ENCODE peak calls at places on chromosomes 7 and 10, in eight cellular contexts. J, E, Q, F, T, Z, X and K are unnamed samples. For H3K27me3 and H3K4me1, the result is how much of the 10 kb centered on the place peaks cover.

GRCh38 chr7:4042402-4042801 is 639.7 kb upstream of the FOXK1 start:
- DNase-seq in T (no peak), F (peak), J (no peak), Q (no peak), X (no peak), E (no peak), Z (no peak), K (no peak)

GRCh38 chr10:97939446-97939990 is 89.9 kb downstream of the GOLGA7B start:
- DNase-seq in X (no peak), Z (no peak), T (no peak), J (no peak), F (no peak), E (peak), Q (no peak), K (no peak)

GRCh38 chr7:22565315-22565811 is 65.4 kb upstream of the STEAP1B start:
- DNase-seq in F (no peak), E (no peak), J (peak), X (no peak), Z (no peak), T (peak), Q (no peak), K (peak)

GRCh38 chr7:44477063-44477830 is 13.2 kb downstream of the NUDCD3 start:
- DNase-seq in Z (no peak), J (peak), Q (peak), X (peak), T (peak), F (peak), E (no peak), K (peak)

GRCh38 chr10:47287805-47288204 is 12.2 kb upstream of the GDF10 start:
- DNase-seq in F (no peak), T (no peak), E (no peak), X (no peak), Z (no peak), Q (no peak), J (peak), K (no peak)

GRCh38 chr7:54145716-54146115 is 396.5 kb upstream of the VSTM2A start:
- DNase-seq in T (no peak), F (no peak), Z (no peak), Q (no peak), X (no peak), E (no peak), J (no peak), K (no peak)

GRCh38 chr7:98867271-98867701 is 2.5 kb downstream of the TMEM130 start:
- DNase-seq in E (peak), Q (no peak), X (no peak), J (no peak), Z (no peak), F (peak), T (no peak), K (no peak)

GRCh38 chr10:111234234-111234633 is 157.4 kb downstream of the ADRA2A start:
- DNase-seq in J (no peak), E (no peak), T (no peak), X (no peak), Q (no peak), F (no peak), Z (no peak), K (no peak)

GRCh38 chr10:26566525-26567348 is 128.6 kb downstream of the APBB1IP start:
- DNase-seq in F (peak), T (no peak), X (no peak), E (peak), Z (no peak), J (no peak), Q (no peak), K (no peak)

GRCh38 chr10:78194539-78195402 is 161.1 kb downstream of the RPS24 start:
- DNase-seq in Q (no peak), E (no peak), T (peak), Z (no peak), F (peak), J (no peak), X (no peak), K (peak)

GRCh38 chr10:50407077-50407801 is 155.9 kb upstream of the ASAH2 start:
- DNase-seq in T (no peak), X (no peak), J (no peak), E (no peak), Z (no peak), Q (no peak), F (no peak), K (no peak)

GRCh38 chr7:37352974-37353948 is 95.4 kb downstream of the ELMO1 start:
- DNase-seq in F (peak), Z (no peak), J (peak), T (no peak), Q (peak), E (peak), X (peak), K (no peak)

GRCh38 chr10:88042162-88043100 is 179.0 kb downstream of the PTEN start:
- DNase-seq in Q (no peak), T (peak), J (no peak), E (no peak), F (peak), X (no peak), Z (no peak), K (peak)

GRCh38 chr7:74223711-74224510 is 14.1 kb downstream of the LAT2 start:
- DNase-seq in E (no peak), F (no peak), Q (no peak), Z (no peak), J (no peak), X (peak), T (no peak), K (no peak)

GRCh38 chr10:48708144-48708543 is 23.5 kb downstream of the WDFY4 start:
- DNase-seq in T (peak), Q (no peak), J (no peak), Z (no peak), F (no peak), X (no peak), E (no peak), K (no peak)
- H3K27me3 ChIP-seq in T (under half), Q (under half), J (under half), Z (under half), F (under half), X (under half), E (under half), K (under half)

GRCh38 chr10:3716093-3716492 is 68.9 kb downstream of the KLF6 start:
- DNase-seq in T (no peak), X (no peak), Q (no peak), F (no peak), Z (no peak), E (no peak), J (no peak), K (peak)
- H3K27ac ChIP-seq in T (no peak), X (no peak), Q (no peak), F (no peak), Z (no peak), E (no peak), J (no peak), K (peak)

DNA sequence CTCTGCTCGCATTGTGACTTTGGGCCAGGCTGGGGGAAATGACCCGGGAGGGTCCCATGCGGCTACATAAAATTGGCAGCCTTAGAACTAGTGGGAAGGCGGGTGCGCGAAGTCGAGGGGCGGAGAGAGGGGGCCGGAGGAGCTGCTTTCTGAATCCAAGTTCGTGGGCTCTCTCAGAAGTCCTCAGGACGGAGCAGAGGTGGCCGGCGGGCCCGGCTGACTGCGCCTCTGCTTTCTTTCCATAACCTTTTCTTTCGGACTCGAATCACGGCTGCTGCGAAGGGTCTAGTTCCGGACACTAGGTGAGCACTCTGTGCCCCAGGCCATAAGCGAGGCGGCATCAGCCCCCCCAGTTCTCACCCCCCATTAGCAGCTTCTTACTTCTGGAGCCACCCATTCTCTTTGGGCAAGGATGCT is at the start of gene KAZALD1:
- DNase-seq in Z (no peak), X (peak), E (peak), J (no peak), Q (no peak), F (no peak), T (peak), K (no peak)
- H3K4me1 ChIP-seq in Z (half or more), X (under half), E (under half), J (under half), Q (under half), F (under half), T (under half), K (under half)

GRCh38 chr10:61901829-61902447 is 439 bp downstream of the ARID5B start:
- DNase-seq in Z (no peak), X (no peak), E (no peak), J (no peak), F (no peak), Q (peak), T (peak), K (no peak)
- H3K27me3 ChIP-seq in Z (under half), X (under half), E (under half), J (under half), F (under half), Q (under half), T (under half), K (under half)